ENCODE peak calls at places on chromosomes 6 and 20, in four cellular contexts. C, G, V and P are unnamed samples.

GRCh38 chr6:130985115-130985514 is 77.9 kb downstream of the EPB41L2 start:
- DNase-seq in C (no peak), G (no peak), V (no peak), P (no peak)

GRCh38 chr20:57835462-57836455 is 125.9 kb upstream of the PMEPA1 start:
- DNase-seq in C (no peak), G (no peak), V (no peak), P (no peak)

GRCh38 chr20:32737371-32738223 is 5.7 kb downstream of the COMMD7 start:
- DNase-seq in C (no peak), G (peak), V (no peak), P (peak)

GRCh38 chr6:100296810-100297544 is 167.7 kb downstream of the SIM1 start:
- DNase-seq in C (peak), G (peak), V (no peak), P (no peak)

GRCh38 chr20:21503345-21503744 is 10.5 kb downstream of the NKX2-2 start:
- DNase-seq in C (no peak), G (no peak), V (peak), P (peak)

GRCh38 chr20:2151805-2152727 is 50.4 kb downstream of the STK35 start:
- DNase-seq in C (no peak), G (no peak), V (no peak), P (no peak)

GRCh38 chr6:20564777-20565176 is 30.5 kb downstream of the CDKAL1 start:
- DNase-seq in C (no peak), G (peak), V (peak), P (peak)

GRCh38 chr20:61419010-61419409 is 166.9 kb downstream of the CDH4 start:
- DNase-seq in C (no peak), G (no peak), V (no peak), P (no peak)

GRCh38 chr6:166671434-166672061 is 44.5 kb upstream of the RPS6KA2 start:
- DNase-seq in C (no peak), G (no peak), V (no peak), P (no peak)

GRCh38 chr20:12660918-12661317 is 347.9 kb upstream of the SPTLC3 start:
- DNase-seq in C (no peak), G (no peak), V (no peak), P (peak)

GRCh38 chr6:112289039-112289566 is 34.7 kb upstream of the LAMA4 start:
- DNase-seq in C (no peak), G (no peak), V (no peak), P (no peak)

GRCh38 chr6:104414723-104415122 is 445.0 kb downstream of the HACE1 start:
- DNase-seq in C (no peak), G (no peak), V (no peak), P (no peak)

GRCh38 chr6:20997143-20997792 is 463.0 kb downstream of the CDKAL1 start:
- DNase-seq in C (no peak), G (peak), V (no peak), P (no peak)

GRCh38 chr6:116531675-116532570 is 13.6 kb downstream of the TRAPPC3L start:
- DNase-seq in C (peak), G (peak), V (no peak), P (peak)

GRCh38 chr6:144725731-144726522 is 440.8 kb downstream of the UTRN start:
- DNase-seq in C (no peak), G (no peak), V (no peak), P (peak)

GRCh38 chr6:165861226-165861625 is 198.2 kb upstream of the PDE10A start:
- DNase-seq in C (no peak), G (no peak), V (no peak), P (no peak)

GRCh38 chr6:3245216-3245615 is 13.5 kb upstream of the PSMG4 start:
- DNase-seq in C (no peak), G (no peak), V (no peak), P (no peak)

GRCh38 chr6:77474973-77475372 is 11.7 kb upstream of the HTR1B start:
- DNase-seq in C (no peak), G (no peak), V (no peak), P (no peak)

GRCh38 chr6:30682181-30683117 is 4.0 kb downstream of the PPP1R18 start:
- DNase-seq in C (no peak), G (peak), V (peak), P (peak)

GRCh38 chr6:116447052-116447451 is 14.1 kb upstream of the CALHM6 start:
- DNase-seq in C (no peak), G (peak), V (no peak), P (no peak)

GRCh38 chr6:32118782-32119628 is 9.0 kb downstream of the ATF6B start:
- DNase-seq in C (peak), G (peak), V (peak), P (peak)

GRCh38 chr20:58592076-58592695 is 58.9 kb upstream of the STX16 start:
- DNase-seq in C (no peak), G (no peak), V (no peak), P (no peak)

GRCh38 chr6:90286884-90287488 is 9.7 kb downstream of the BACH2 start:
- DNase-seq in C (peak), G (peak), V (no peak), P (peak)

GRCh38 chr6:23329091-23329490 is 759.7 kb downstream of the HDGFL1 start:
- DNase-seq in C (no peak), G (no peak), V (no peak), P (no peak)

GRCh38 chr6:169858935-169859351 is 107.5 kb downstream of the ERMARD start:
- DNase-seq in C (no peak), G (no peak), V (no peak), P (no peak)

GRCh38 chr6:51542466-51542865 is 544.9 kb downstream of the PKHD1 start:
- DNase-seq in C (no peak), G (no peak), V (no peak), P (no peak)

GRCh38 chr6:38588631-38589366 is 50.9 kb downstream of the BTBD9 start:
- DNase-seq in C (no peak), G (no peak), V (no peak), P (peak)

GRCh38 chr20:41293269-41294037 is 24.1 kb downstream of the ZHX3 start:
- DNase-seq in C (no peak), G (no peak), V (no peak), P (no peak)

GRCh38 chr6:161870236-161870901 is 596.5 kb upstream of the AGPAT4 start:
- DNase-seq in C (no peak), G (no peak), V (no peak), P (no peak)

GRCh38 chr6:125952764-125953501 is 3.6 kb upstream of the HINT3 start:
- DNase-seq in C (no peak), G (peak), V (no peak), P (peak)

GRCh38 chr6:133671376-133671775 is 217.5 kb upstream of the TCF21 start:
- DNase-seq in C (no peak), G (no peak), V (no peak), P (no peak)

GRCh38 chr6:53239526-53239925 is 90.9 kb upstream of the GCM1 start:
- DNase-seq in C (no peak), G (no peak), V (no peak), P (no peak)

GRCh38 chr20:17710379-17711305 is 10.9 kb downstream of the BANF2 start:
- DNase-seq in C (no peak), G (no peak), V (no peak), P (peak)

GRCh38 chr6:109595998-109596397 is 95.0 kb downstream of the AK9 start:
- DNase-seq in C (peak), G (peak), V (no peak), P (peak)

GRCh38 chr6:13794184-13794583 is 20.2 kb downstream of the MCUR1 start:
- DNase-seq in C (no peak), G (peak), V (peak), P (peak)

GRCh38 chr6:13796781-13797180 is 17.6 kb downstream of the MCUR1 start:
- DNase-seq in C (no peak), G (no peak), V (no peak), P (no peak)

GRCh38 chr6:13800615-13801014 is 13.7 kb downstream of the MCUR1 start:
- DNase-seq in C (no peak), G (no peak), V (no peak), P (no peak)

GRCh38 chr6:13795041-13795748 is 19.2 kb downstream of the MCUR1 start:
- DNase-seq in C (peak), G (peak), V (peak), P (peak)
- TF ChIP-seq MAX in C (no peak), G (no peak), V (no peak), P (peak)

DNA sequence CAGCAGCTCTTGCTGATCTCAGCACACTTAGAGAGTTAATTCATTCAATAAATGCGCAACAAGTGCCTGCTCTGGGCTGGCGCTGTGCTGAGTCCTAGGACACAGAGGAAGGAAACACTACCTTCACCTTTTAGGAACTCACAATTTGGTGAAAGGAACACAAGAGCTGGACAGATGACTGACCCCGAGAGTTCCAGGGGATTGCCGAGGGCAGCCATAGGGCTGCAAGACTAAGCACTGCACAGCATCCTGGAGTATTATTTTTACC is 2.6 kb downstream of the FANCE start:
- DNase-seq in C (no peak), G (no peak), V (no peak), P (no peak)
- H3K4me3 ChIP-seq in C (no peak), G (no peak), V (no peak), P (peak)

DNA sequence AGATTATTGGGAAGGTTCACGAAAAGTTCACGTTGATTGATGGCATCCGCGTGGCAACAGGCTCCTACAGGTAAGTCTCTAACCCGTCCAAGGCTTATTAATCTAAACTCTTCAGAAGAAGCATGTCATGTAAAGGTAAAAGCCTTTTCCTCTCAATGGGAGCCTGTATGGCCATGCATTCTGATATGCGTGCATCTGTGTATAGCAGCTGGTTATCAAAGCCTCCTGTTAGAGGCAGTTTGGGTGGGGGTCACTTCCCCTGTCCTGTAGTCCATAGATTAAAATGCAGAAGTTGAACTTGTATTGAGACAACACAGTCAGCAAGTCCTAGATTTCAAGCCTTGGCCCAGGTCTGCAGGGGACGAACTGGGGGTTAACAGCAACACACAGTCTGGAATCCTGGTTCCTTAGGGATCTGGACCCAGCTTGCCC is 14.2 kb upstream of the DHX35 start:
- DNase-seq in C (no peak), G (no peak), V (no peak), P (peak)
- TF ChIP-seq POLR2A in C (no peak), G (no peak), V (no peak), P (no peak)

GRCh38 chr6:157464653-157465535 is 83.9 kb downstream of the ZDHHC14 start:
- DNase-seq in C (no peak), G (no peak), V (peak), P (peak)
- TF ChIP-seq MAX in C (no peak), G (no peak), V (no peak), P (peak)

DNA sequence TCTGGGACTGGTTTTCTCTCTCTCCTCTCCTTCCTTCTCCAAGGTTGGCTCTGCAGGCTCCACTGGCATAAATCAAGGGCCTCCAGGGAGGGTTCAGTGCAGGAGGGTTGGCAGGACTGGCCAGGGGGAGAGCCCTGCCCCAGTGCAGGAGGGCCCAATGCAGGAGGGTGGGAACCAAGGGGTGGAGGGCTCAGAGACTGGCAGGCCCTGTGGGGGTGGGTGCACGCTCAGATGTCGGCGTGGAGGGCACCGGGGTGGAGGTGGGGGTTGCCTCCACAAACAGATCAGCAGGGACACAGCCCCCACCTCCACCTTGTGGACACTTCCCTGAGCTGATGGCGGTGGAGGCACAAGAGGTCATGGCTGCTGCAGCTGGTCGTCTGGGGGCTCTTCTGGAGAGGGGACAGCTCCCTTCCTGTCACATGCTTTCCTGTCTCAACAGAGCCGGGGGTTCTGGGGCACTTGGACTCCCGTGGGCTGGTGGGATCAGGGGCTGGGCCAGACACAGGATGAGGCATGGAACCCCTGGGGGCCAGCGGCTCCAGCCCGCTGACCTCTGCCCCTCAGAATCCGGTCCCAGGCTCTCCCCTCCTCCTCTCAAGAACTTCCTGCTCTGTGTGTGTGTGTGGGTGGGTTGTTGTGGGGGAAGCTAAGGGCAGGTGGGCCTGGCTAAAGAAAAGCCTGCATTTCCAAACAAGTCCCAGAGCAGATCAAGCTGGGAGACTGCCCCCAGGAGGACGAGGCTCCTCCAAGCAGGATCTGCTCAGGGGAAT is 2.7 kb upstream of the ABHD16B start:
- DNase-seq in C (no peak), G (peak), V (no peak), P (peak)
- H3K4me3 ChIP-seq in C (no peak), G (no peak), V (no peak), P (no peak)

GRCh38 chr6:34578445-34579262 is 22.5 kb upstream of the SPDEF start:
- DNase-seq in C (no peak), G (no peak), V (no peak), P (no peak)

GRCh38 chr6:34583461-34583860 is 27.3 kb upstream of the SPDEF start:
- DNase-seq in C (no peak), G (no peak), V (no peak), P (no peak)

GRCh38 chr6:34583861-34584604 is 27.9 kb upstream of the SPDEF start:
- DNase-seq in C (no peak), G (no peak), V (no peak), P (no peak)

GRCh38 chr6:34581561-34581920 is 25.4 kb upstream of the SPDEF start:
- DNase-seq in C (no peak), G (no peak), V (no peak), P (no peak)

DNA sequence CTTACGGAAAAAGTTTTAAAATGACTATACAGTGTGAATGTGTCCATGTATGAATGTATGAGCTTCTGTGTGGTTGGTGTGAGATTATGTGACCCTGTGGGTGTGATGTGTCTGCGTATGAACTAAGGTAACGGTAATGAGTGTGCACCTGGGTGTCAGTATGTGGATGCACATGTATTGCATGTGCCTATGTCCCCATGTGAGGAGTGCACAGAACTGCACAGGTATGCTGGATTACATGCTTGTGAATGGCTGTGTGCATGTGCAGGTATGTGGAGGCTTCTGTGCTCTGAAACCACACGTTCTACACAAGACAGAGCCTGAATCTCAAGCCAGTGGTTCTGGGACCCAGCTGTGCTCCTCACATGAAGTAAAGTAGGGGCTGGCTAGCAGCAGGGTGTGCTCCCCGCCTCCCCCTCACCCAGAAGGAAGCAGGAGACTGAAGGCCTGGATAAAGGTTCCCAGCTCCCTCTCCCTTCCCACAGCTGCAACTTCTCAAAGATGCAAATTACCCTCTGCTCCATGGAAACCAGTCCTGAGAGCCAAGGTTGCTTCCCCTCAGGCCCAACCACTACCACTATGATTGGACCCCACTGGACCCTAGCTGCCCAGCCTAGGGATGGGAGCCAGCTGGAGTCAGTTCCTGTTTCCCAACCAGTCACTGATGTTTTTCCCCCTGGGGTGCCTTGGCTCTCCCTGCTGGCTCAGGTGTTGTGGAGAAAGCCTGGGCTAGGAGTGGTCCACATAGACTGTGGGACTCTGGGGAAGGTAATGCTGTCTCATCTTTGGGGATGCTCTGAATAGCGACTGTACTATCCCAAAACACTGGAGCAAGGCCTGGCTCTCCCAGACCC is 24.8 kb upstream of the SPDEF start:
- DNase-seq in C (no peak), G (no peak), V (no peak), P (no peak)
- TF ChIP-seq POLR2A in C (no peak), G (no peak), V (no peak), P (no peak)

GRCh38 chr20:44091026-44091425 is 96.0 kb downstream of the JPH2 start:
- DNase-seq in C (no peak), G (no peak), V (no peak), P (no peak)

GRCh38 chr20:44087051-44087856 is 99.7 kb downstream of the JPH2 start:
- DNase-seq in C (no peak), G (no peak), V (no peak), P (no peak)

GRCh38 chr20:44087857-44088120 is 99.2 kb downstream of the JPH2 start:
- DNase-seq in C (no peak), G (no peak), V (no peak), P (no peak)

GRCh38 chr20:44092551-44093248 is 94.3 kb downstream of the JPH2 start:
- DNase-seq in C (no peak), G (peak), V (no peak), P (peak)

GRCh38 chr20:44089987-44090674 is 96.9 kb downstream of the JPH2 start:
- DNase-seq in C (peak), G (peak), V (peak), P (peak)
- TF ChIP-seq MAX in C (no peak), G (peak), V (no peak), P (peak)

GRCh38 chr20:13821876-13822275 is 37.0 kb downstream of the NDUFAF5 start:
- DNase-seq in C (no peak), G (no peak), V (no peak), P (peak)
- H3K4me3 ChIP-seq in C (no peak), G (no peak), V (no peak), P (no peak)

DNA sequence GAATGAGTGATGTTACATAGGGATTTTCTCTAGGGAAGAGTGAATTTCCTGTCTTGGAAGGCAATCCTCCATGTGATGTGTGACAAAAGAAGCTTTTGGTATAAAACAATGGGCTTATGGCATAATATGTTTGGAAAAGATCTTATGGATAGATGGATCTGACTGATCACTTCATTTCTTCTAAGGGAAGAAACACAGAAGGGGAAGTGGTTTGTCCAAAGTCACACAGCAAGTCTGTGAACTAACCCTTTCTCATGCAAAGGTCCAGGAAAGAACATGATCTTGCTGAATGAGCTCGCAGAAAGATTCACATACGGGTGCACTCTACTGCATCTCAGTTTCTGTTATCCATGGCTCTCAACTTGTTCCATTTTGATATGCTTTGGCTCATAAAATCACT is 575.9 kb upstream of the JAG1 start:
- DNase-seq in C (no peak), G (no peak), V (no peak), P (no peak)
- TF ChIP-seq POLR2A in C (no peak), G (no peak), V (no peak), P (no peak)

GRCh38 chr20:38301283-38301682 is 2.7 kb upstream of the BPI start:
- DNase-seq in C (no peak), G (no peak), V (no peak), P (no peak)

GRCh38 chr20:38304845-38305447 is 990 bp downstream of the BPI start:
- DNase-seq in C (peak), G (peak), V (no peak), P (peak)

GRCh38 chr20:38303908-38304379 is at the start of gene BPI:
- DNase-seq in C (no peak), G (no peak), V (no peak), P (peak)

GRCh38 chr20:38300433-38300832 is 3.5 kb upstream of the BPI start:
- DNase-seq in C (no peak), G (no peak), V (no peak), P (no peak)

DNA sequence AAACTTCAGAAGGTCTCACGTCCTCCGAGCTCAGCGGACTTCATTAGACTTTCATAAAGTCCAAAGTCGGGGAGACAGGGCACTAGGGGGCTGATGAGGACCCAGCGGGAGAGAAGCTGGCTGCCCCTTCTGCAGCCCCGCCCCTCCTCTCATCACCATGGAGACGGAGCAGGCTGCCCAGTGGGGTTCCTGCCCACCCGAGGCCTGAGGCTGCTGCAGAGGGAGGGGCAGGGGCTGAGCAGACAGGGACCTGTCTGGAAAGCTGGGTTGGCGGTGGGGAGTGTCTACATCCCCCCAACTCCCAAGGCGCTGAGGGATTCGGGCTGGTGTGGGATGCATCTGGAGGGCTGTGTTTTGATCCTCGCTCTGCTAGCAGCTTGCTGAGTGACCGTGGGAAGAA is 1.2 kb upstream of the BPI start:
- DNase-seq in C (no peak), G (no peak), V (no peak), P (no peak)
- TF ChIP-seq MAX in C (no peak), G (no peak), V (no peak), P (no peak)